ENCODE peak calls at places on chromosomes 1 and 21, in eight cellular contexts. B, F, W, Y, C, E, X and A are unnamed samples. For H3K36me3, the result is how much of the 10 kb centered on the place peaks cover.

GRCh38 chr1:38784452-38785284 is 74.9 kb downstream of the RRAGC start:
- DNase-seq in B (no peak), F (no peak), W (no peak), Y (no peak), C (no peak), E (no peak), X (no peak), A (no peak)

GRCh38 chr1:235366286-235366685 is 941 bp upstream of the TBCE start:
- DNase-seq in B (no peak), F (no peak), W (no peak), Y (no peak), C (no peak), E (no peak), X (no peak), A (no peak)

GRCh38 chr1:53669511-53670191 is 69.3 kb downstream of the GLIS1 start:
- DNase-seq in B (no peak), F (no peak), W (peak), Y (no peak), C (no peak), E (no peak), X (no peak), A (no peak)

GRCh38 chr1:20123696-20124450 is 4.5 kb upstream of the PLA2G2D start:
- DNase-seq in B (no peak), F (no peak), W (peak), Y (no peak), C (no peak), E (no peak), X (no peak), A (no peak)

GRCh38 chr1:37946703-37947360 is at the start of gene INPP5B:
- DNase-seq in B (peak), F (peak), W (peak), Y (peak), C (peak), E (peak), X (peak), A (peak)

GRCh38 chr1:45329445-45329844 is 2.8 kb downstream of the HPDL start:
- DNase-seq in B (no peak), F (no peak), W (no peak), Y (no peak), C (no peak), E (no peak), X (no peak), A (no peak)

GRCh38 chr1:206491592-206491991 is 15.7 kb upstream of the RASSF5 start:
- DNase-seq in B (no peak), F (no peak), W (no peak), Y (no peak), C (no peak), E (no peak), X (no peak), A (no peak)

GRCh38 chr1:153542956-153543737 is 2.4 kb upstream of the S100A5 start:
- DNase-seq in B (no peak), F (no peak), W (no peak), Y (no peak), C (no peak), E (no peak), X (no peak), A (no peak)

GRCh38 chr1:31790641-31791091 is 25.2 kb downstream of the SPOCD1 start:
- DNase-seq in B (no peak), F (no peak), W (no peak), Y (peak), C (no peak), E (no peak), X (no peak), A (no peak)

GRCh38 chr1:45172015-45172414 is 34.4 kb downstream of the ZSWIM5 start:
- DNase-seq in B (peak), F (no peak), W (peak), Y (no peak), C (peak), E (no peak), X (no peak), A (no peak)

GRCh38 chr1:101148987-101149386 is 87.8 kb upstream of the S1PR1 start:
- DNase-seq in B (peak), F (no peak), W (peak), Y (no peak), C (no peak), E (no peak), X (no peak), A (no peak)

GRCh38 chr1:172286629-172287076 is 133.8 kb upstream of the C1orf105 start:
- DNase-seq in B (peak), F (no peak), W (peak), Y (peak), C (peak), E (peak), X (no peak), A (no peak)

GRCh38 chr1:171740987-171741871 is 636 bp downstream of the VAMP4 start:
- DNase-seq in B (peak), F (peak), W (peak), Y (peak), C (peak), E (peak), X (peak), A (peak)

GRCh38 chr1:25971044-25971881 is 26.6 kb downstream of the PAFAH2 start:
- DNase-seq in B (no peak), F (peak), W (no peak), Y (no peak), C (no peak), E (no peak), X (no peak), A (peak)

GRCh38 chr1:9150582-9151290 is 21.8 kb upstream of the GPR157 start:
- DNase-seq in B (peak), F (no peak), W (peak), Y (peak), C (no peak), E (peak), X (no peak), A (no peak)

GRCh38 chr1:9151326-9151860 is 22.5 kb upstream of the GPR157 start:
- DNase-seq in B (no peak), F (no peak), W (peak), Y (no peak), C (no peak), E (no peak), X (no peak), A (no peak)

GRCh38 chr1:9155879-9156278 is 27.0 kb upstream of the GPR157 start:
- DNase-seq in B (no peak), F (no peak), W (no peak), Y (no peak), C (no peak), E (no peak), X (no peak), A (no peak)

GRCh38 chr1:9152535-9152934 is 23.6 kb upstream of the GPR157 start:
- DNase-seq in B (no peak), F (no peak), W (no peak), Y (no peak), C (no peak), E (no peak), X (no peak), A (no peak)

DNA sequence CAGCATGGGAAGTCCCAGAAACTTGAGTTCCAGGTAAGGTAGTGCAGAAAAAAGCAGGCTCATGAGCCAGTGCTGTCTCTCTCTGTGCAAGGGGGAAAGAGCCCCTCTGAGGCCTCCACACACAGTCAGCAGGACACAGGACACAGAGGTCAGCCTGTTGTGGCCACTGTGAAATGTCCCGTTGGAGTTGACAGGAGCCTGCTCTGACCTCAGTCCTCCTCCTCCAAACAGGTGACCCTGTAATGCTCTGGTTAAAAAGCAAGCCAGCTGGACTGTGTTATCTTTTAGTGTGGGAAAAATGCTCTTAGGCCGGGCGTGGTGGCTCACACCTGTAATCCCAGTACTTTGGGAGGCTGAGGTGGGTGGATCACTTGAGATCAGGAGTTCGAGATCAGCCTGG is 24.2 kb upstream of the GPR157 start:
- DNase-seq in B (no peak), F (no peak), W (no peak), Y (no peak), C (no peak), E (no peak), X (no peak), A (no peak)
- H3K4me3 ChIP-seq in B (no peak), F (no peak), W (no peak), Y (no peak), C (no peak), E (no peak), X (no peak), A (no peak)

DNA sequence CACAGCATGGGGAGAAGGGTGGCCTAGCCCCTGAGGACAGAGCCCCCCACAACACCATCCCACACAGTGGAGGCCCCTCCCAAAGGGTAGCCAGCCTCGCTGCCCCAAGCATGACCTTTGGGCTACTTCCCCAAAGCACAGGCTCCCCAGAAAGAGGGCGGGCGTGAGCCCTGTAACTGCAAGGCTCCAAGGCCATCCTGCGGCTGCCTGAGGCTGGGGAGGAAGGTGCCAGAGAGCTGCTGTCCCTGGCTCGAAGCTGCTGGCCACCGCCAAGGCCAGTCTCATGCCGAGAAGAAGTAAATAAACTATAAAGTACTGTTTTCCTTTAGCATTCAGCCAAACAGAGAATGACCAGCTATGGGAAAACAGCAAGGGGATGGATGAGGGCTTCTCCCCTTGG is 27.5 kb downstream of the UBASH3A start:
- DNase-seq in B (peak), F (no peak), W (no peak), Y (no peak), C (no peak), E (no peak), X (no peak), A (no peak)
- H3K36me3 ChIP-seq in B (under half), F (under half), W (under half), Y (under half), C (under half), E (under half), X (under half), A (half or more)

DNA sequence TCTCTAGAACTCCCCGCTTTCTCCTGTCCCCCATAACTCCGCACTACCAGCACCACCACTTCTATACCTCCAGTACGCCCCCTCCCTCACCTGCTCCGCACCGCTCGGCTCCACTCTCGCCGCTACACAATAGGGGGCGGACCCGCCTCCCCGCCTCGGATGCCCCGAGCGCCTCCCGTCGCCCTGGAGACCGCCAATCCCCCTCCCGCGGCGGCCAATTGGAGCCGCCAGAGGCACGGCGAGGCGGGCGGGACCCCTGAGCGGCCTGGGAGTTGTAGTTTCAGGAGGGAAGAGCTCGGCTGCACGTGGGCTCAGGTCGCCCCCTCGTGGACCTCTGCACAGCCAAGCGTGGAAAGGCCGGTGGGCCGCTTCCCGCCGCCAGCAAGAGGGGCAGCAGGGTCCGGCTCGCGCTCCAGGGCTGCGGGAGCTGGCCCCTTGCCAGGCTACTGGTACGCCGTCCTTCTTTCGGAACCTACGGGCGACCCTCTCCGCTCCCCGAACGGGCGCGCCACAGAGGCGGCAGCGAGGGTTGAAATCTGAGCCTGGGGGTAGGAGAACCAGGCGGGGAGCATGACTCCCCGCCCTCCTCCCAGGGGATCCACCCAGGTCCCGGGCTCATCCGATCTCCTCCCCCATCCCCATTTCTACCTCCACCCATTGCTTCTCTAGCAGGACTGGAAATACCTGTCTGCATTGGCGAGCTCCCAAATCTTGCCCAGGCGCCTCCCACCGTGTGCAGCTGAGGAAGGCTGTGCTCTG is at the start of gene IGSF9:
- DNase-seq in B (peak), F (peak), W (peak), Y (peak), C (peak), E (no peak), X (peak), A (peak)
- H3K27ac ChIP-seq in B (peak), F (peak), W (no peak), Y (no peak), C (no peak), E (peak), X (no peak), A (no peak)

DNA sequence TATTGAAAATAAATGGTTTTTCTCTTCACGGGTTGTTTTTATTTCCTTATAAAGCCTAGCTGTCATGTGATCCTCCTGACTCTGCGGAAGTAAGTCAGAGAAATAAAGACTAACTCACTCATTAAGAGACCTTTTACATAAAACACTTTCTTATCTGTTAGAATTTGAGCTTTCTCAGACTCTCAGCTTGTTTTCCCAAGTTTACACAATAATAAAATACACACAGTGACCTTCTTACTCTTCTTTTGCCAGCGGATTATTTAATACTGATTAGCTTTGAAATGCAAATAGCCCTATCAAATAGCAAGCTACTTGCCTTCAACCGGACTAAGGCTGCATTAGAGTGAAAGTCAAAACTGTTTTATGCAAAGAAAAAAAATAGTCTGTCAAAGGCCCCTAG is 45.5 kb upstream of the CXADR start:
- DNase-seq in B (no peak), F (no peak), W (peak), Y (no peak), C (no peak), E (no peak), X (no peak), A (no peak)
- H3K4me3 ChIP-seq in B (no peak), F (no peak), W (peak), Y (no peak), C (no peak), E (no peak), X (no peak), A (no peak)